ENCODE peak calls at places on chromosomes 11 and 22, in nine cellular contexts. L, M, K, Y, T, W, I, H and N are unnamed samples.
A peak's percentile ranks its signal among the peaks of the same experiment; 100 is the strongest.

GRCh38 chr11:70615036-70615875 is 216.9 kb downstream of the CTTN start:
- DNase-seq in Y (no peak), M (no peak), L (no peak), I (no peak), T (no peak), K (no peak), H (no peak), W (no peak), N (no peak)

GRCh38 chr11:128669491-128669890 is 24.4 kb upstream of the FLI1 start:
- DNase-seq in H (peak; percentile 52), M (peak; percentile 43), L (no peak), W (no peak), K (peak; percentile 30), Y (no peak), T (no peak), I (no peak), N (no peak)

GRCh38 chr11:84194696-84195095 is 908.5 kb upstream of the CCDC90B start:
- DNase-seq in K (no peak), W (no peak), M (no peak), H (no peak), T (no peak), I (no peak), L (no peak), Y (no peak), N (no peak)

GRCh38 chr22:17832665-17833064 is 58.4 kb upstream of the BID start:
- DNase-seq in H (no peak), Y (no peak), M (peak; percentile 66), L (no peak), W (peak; percentile 76), K (no peak), I (no peak), T (no peak), N (no peak)

GRCh38 chr11:80727315-80727714 is 1286.5 kb upstream of the TENM4 start:
- DNase-seq in I (no peak), K (no peak), T (peak; percentile 32), W (no peak), M (peak; percentile 17), L (peak; percentile 32), H (no peak), Y (no peak), N (peak; percentile 25)

GRCh38 chr22:33076368-33076767 is 18.2 kb upstream of the SYN3 start:
- DNase-seq in M (no peak), L (no peak), K (peak; percentile 2), H (peak; percentile 7), I (no peak), Y (no peak), W (no peak), T (peak; percentile 19), N (no peak)

GRCh38 chr11:73981051-73981805 is 1.4 kb downstream of the UCP2 start:
- DNase-seq in T (no peak), H (no peak), L (no peak), K (no peak), I (no peak), M (no peak), W (no peak), Y (no peak), N (no peak)

GRCh38 chr11:1468473-1469066 is 18.0 kb downstream of the MOB2 start:
- DNase-seq in M (no peak), I (no peak), W (no peak), H (no peak), T (no peak), Y (no peak), K (no peak), L (no peak), N (no peak)

GRCh38 chr11:129286813-129287212 is 88.8 kb upstream of the BARX2 start:
- DNase-seq in Y (no peak), L (no peak), I (no peak), W (no peak), H (peak; percentile 5), M (peak; percentile 49), K (no peak), T (no peak), N (no peak)

GRCh38 chr22:22404598-22405284 is 103.8 kb downstream of the ZNF280B start:
- DNase-seq in L (no peak), W (no peak), M (no peak), I (no peak), T (no peak), K (no peak), H (no peak), Y (no peak), N (no peak)

GRCh38 chr11:125389339-125390166 is 106.5 kb downstream of the FEZ1 start:
- DNase-seq in I (no peak), L (no peak), K (no peak), Y (no peak), M (no peak), T (no peak), W (no peak), H (no peak), N (no peak)

GRCh38 chr22:37781434-37782059 is 26.2 kb upstream of the GCAT start:
- DNase-seq in Y (no peak), K (no peak), T (no peak), I (no peak), H (peak; percentile 19), L (no peak), M (no peak), W (no peak), N (no peak)

GRCh38 chr22:45230026-45230845 is 10.5 kb downstream of the KIAA0930 start:
- DNase-seq in H (no peak), I (no peak), M (no peak), L (no peak), K (no peak), W (no peak), T (no peak), Y (no peak), N (no peak)

GRCh38 chr22:16958475-16958874 is 49.5 kb downstream of the GAB4 start:
- DNase-seq in K (no peak), H (no peak), L (no peak), W (no peak), M (no peak), I (no peak), Y (no peak), T (no peak), N (no peak)

GRCh38 chr11:20367313-20367948 is 3.9 kb downstream of the HTATIP2 start:
- DNase-seq in Y (peak; percentile 64), K (peak; percentile 93), T (no peak), M (peak; percentile 79), L (peak; percentile 71), W (no peak), I (peak; percentile 34), H (peak; percentile 94), N (no peak)

GRCh38 chr11:118401880-118402590 is 629 bp downstream of the ATP5MG start:
- DNase-seq in H (peak; percentile 92), K (peak; percentile 51), L (no peak), M (peak; percentile 3), Y (no peak), W (no peak), T (no peak), I (no peak), N (no peak)

GRCh38 chr22:31980628-31981027 is 36.3 kb downstream of the YWHAH start:
- DNase-seq in H (no peak), T (no peak), M (no peak), L (no peak), W (no peak), I (no peak), Y (no peak), K (no peak), N (no peak)

GRCh38 chr22:23248583-23248982 is 68.3 kb downstream of the BCR start:
- DNase-seq in Y (no peak), M (peak; percentile 38), H (peak; percentile 63), W (no peak), I (no peak), K (peak; percentile 44), L (no peak), T (no peak), N (no peak)

GRCh38 chr11:62001450-62002178 is 34.2 kb upstream of the FTH1 start:
- DNase-seq in T (no peak), I (no peak), M (no peak), Y (no peak), H (no peak), L (no peak), K (no peak), W (no peak), N (no peak)

GRCh38 chr11:115707180-115707905 is 203.1 kb upstream of the CADM1 start:
- DNase-seq in W (no peak), K (peak; percentile 74), L (no peak), I (no peak), Y (no peak), M (no peak), H (no peak), T (no peak), N (no peak)

GRCh38 chr11:69295995-69296889 is 2.3 kb downstream of the MYEOV start:
- DNase-seq in Y (no peak), K (peak; percentile 29), T (no peak), H (peak; percentile 74), M (peak; percentile 36), W (peak; percentile 79), I (no peak), L (peak; percentile 76), N (no peak)

GRCh38 chr22:37951305-37951704 is 2.1 kb downstream of the C22orf23 start:
- DNase-seq in Y (no peak), T (no peak), I (no peak), H (peak; percentile 32), M (peak; percentile 20), K (no peak), L (no peak), W (no peak), N (no peak)

GRCh38 chr11:34865261-34865660 is 50.9 kb downstream of the APIP start:
- DNase-seq in H (no peak), K (no peak), I (no peak), L (no peak), T (no peak), Y (no peak), W (no peak), M (peak; percentile 9), N (no peak)

GRCh38 chr11:63839508-63840355 is 822 bp downstream of the MARK2 start:
- DNase-seq in M (no peak), L (no peak), W (peak; percentile 54), Y (no peak), I (no peak), K (no peak), T (peak; percentile 42), H (no peak), N (no peak)

GRCh38 chr22:41697126-41697775 is 2.1 kb upstream of the MEI1 start:
- DNase-seq in H (peak; percentile 80), T (peak; percentile 98), K (peak; percentile 89), L (peak; percentile 75), I (peak; percentile 87), Y (peak; percentile 68), M (peak; percentile 77), W (peak; percentile 95), N (peak; percentile 21)

GRCh38 chr11:122258446-122258994 is 142.5 kb upstream of the BLID start:
- DNase-seq in K (no peak), I (no peak), L (no peak), H (no peak), M (peak; percentile 52), Y (no peak), T (no peak), W (no peak), N (no peak)

GRCh38 chr11:8597182-8597581 is 3.2 kb upstream of the STK33 start:
- DNase-seq in T (no peak), M (no peak), K (peak; percentile 30), W (no peak), I (no peak), H (peak; percentile 70), L (no peak), Y (no peak), N (no peak)

GRCh38 chr11:2436013-2436520 is 8.2 kb downstream of the TRPM5 start:
- DNase-seq in L (no peak), Y (no peak), W (no peak), M (no peak), I (no peak), T (no peak), H (no peak), K (no peak), N (no peak)

GRCh38 chr11:7449196-7449840 is 36.0 kb upstream of the OLFML1 start:
- DNase-seq in Y (no peak), T (no peak), L (no peak), H (no peak), I (no peak), K (no peak), M (peak; percentile 54), W (no peak), N (no peak)

GRCh38 chr11:80595011-80595410 is 1154.2 kb upstream of the TENM4 start:
- DNase-seq in K (peak; percentile 56), L (no peak), T (no peak), W (no peak), M (no peak), I (no peak), Y (no peak), H (peak; percentile 68), N (no peak)

GRCh38 chr11:115848080-115848479 is 343.9 kb upstream of the CADM1 start:
- DNase-seq in K (no peak), T (no peak), M (peak; percentile 32), L (no peak), I (no peak), H (no peak), W (no peak), Y (no peak), N (no peak)